ENCODE peak calls at places on chromosome 2, in six cellular contexts. One of them, this sample, is unnamed.
A peak's percentile ranks its signal among the peaks of the same experiment; 100 is the strongest.

GRCh38 chr2:234444888-234445287 is 52.0 kb downstream of the ARL4C start:
- DNase-seq in GM03348: peak; percentile 79
- DNase-seq in AG09319: peak; percentile 51
- DNase-seq in activated T-helper 1 cell treated with anti-CD3 and anti-CD28 coated beads, Interleukin-2, amount 50 U/mL, for 16 hours: no peak
- DNase-seq in glomerular endothelial cell: no peak
- DNase-seq in stimulated activated CD4-positive, alpha-beta T cell treated with anti-CD3 and anti-CD28 coated beads, Interleukin-2, amount 100 ng/mL, for 24 hours: peak; percentile 60
- DNase-seq in this sample: peak; percentile 95

GRCh38 chr2:195162918-195163317 is 494.1 kb upstream of the SLC39A10 start:
- DNase-seq in GM03348: no peak
- DNase-seq in AG09319: no peak
- DNase-seq in activated T-helper 1 cell treated with anti-CD3 and anti-CD28 coated beads, Interleukin-2, amount 50 U/mL, for 16 hours: no peak
- DNase-seq in glomerular endothelial cell: no peak
- DNase-seq in stimulated activated CD4-positive, alpha-beta T cell treated with anti-CD3 and anti-CD28 coated beads, Interleukin-2, amount 100 ng/mL, for 24 hours: no peak
- DNase-seq in this sample: no peak

GRCh38 chr2:58182527-58182926 is 58.6 kb downstream of the FANCL start:
- DNase-seq in GM03348: no peak
- DNase-seq in AG09319: no peak
- DNase-seq in activated T-helper 1 cell treated with anti-CD3 and anti-CD28 coated beads, Interleukin-2, amount 50 U/mL, for 16 hours: no peak
- DNase-seq in glomerular endothelial cell: no peak
- DNase-seq in stimulated activated CD4-positive, alpha-beta T cell treated with anti-CD3 and anti-CD28 coated beads, Interleukin-2, amount 100 ng/mL, for 24 hours: no peak
- DNase-seq in this sample: no peak

GRCh38 chr2:116142828-116143227 is 1671.7 kb upstream of the DDX18 start:
- DNase-seq in GM03348: no peak
- DNase-seq in AG09319: no peak
- DNase-seq in activated T-helper 1 cell treated with anti-CD3 and anti-CD28 coated beads, Interleukin-2, amount 50 U/mL, for 16 hours: no peak
- DNase-seq in glomerular endothelial cell: no peak
- DNase-seq in stimulated activated CD4-positive, alpha-beta T cell treated with anti-CD3 and anti-CD28 coated beads, Interleukin-2, amount 100 ng/mL, for 24 hours: no peak
- DNase-seq in this sample: no peak

GRCh38 chr2:8694737-8695136 is 12.9 kb downstream of the ID2 start:
- DNase-seq in GM03348: no peak
- DNase-seq in AG09319: no peak
- DNase-seq in activated T-helper 1 cell treated with anti-CD3 and anti-CD28 coated beads, Interleukin-2, amount 50 U/mL, for 16 hours: no peak
- DNase-seq in glomerular endothelial cell: no peak
- DNase-seq in stimulated activated CD4-positive, alpha-beta T cell treated with anti-CD3 and anti-CD28 coated beads, Interleukin-2, amount 100 ng/mL, for 24 hours: no peak
- DNase-seq in this sample: peak; percentile 33

GRCh38 chr2:165957030-165957675 is 3.6 kb upstream of the TTC21B start:
- DNase-seq in GM03348: no peak
- DNase-seq in AG09319: no peak
- DNase-seq in activated T-helper 1 cell treated with anti-CD3 and anti-CD28 coated beads, Interleukin-2, amount 50 U/mL, for 16 hours: no peak
- DNase-seq in glomerular endothelial cell: no peak
- DNase-seq in stimulated activated CD4-positive, alpha-beta T cell treated with anti-CD3 and anti-CD28 coated beads, Interleukin-2, amount 100 ng/mL, for 24 hours: no peak
- DNase-seq in this sample: no peak

GRCh38 chr2:127072380-127072779 is 34.6 kb downstream of the BIN1 start:
- DNase-seq in GM03348: no peak
- DNase-seq in AG09319: no peak
- DNase-seq in activated T-helper 1 cell treated with anti-CD3 and anti-CD28 coated beads, Interleukin-2, amount 50 U/mL, for 16 hours: no peak
- DNase-seq in glomerular endothelial cell: no peak
- DNase-seq in stimulated activated CD4-positive, alpha-beta T cell treated with anti-CD3 and anti-CD28 coated beads, Interleukin-2, amount 100 ng/mL, for 24 hours: no peak
- DNase-seq in this sample: no peak

GRCh38 chr2:150339951-150340350 is 147.5 kb downstream of the RND3 start:
- DNase-seq in GM03348: no peak
- DNase-seq in AG09319: peak; percentile 30
- DNase-seq in activated T-helper 1 cell treated with anti-CD3 and anti-CD28 coated beads, Interleukin-2, amount 50 U/mL, for 16 hours: no peak
- DNase-seq in glomerular endothelial cell: no peak
- DNase-seq in stimulated activated CD4-positive, alpha-beta T cell treated with anti-CD3 and anti-CD28 coated beads, Interleukin-2, amount 100 ng/mL, for 24 hours: no peak
- DNase-seq in this sample: no peak

GRCh38 chr2:16093639-16094447 is 153.5 kb downstream of the MYCN start:
- DNase-seq in GM03348: no peak
- DNase-seq in AG09319: no peak
- DNase-seq in activated T-helper 1 cell treated with anti-CD3 and anti-CD28 coated beads, Interleukin-2, amount 50 U/mL, for 16 hours: no peak
- DNase-seq in glomerular endothelial cell: no peak
- DNase-seq in stimulated activated CD4-positive, alpha-beta T cell treated with anti-CD3 and anti-CD28 coated beads, Interleukin-2, amount 100 ng/mL, for 24 hours: no peak
- DNase-seq in this sample: no peak

GRCh38 chr2:233489143-233489542 is 77.4 kb downstream of the USP40 start:
- DNase-seq in GM03348: no peak
- DNase-seq in AG09319: no peak
- DNase-seq in activated T-helper 1 cell treated with anti-CD3 and anti-CD28 coated beads, Interleukin-2, amount 50 U/mL, for 16 hours: no peak
- DNase-seq in glomerular endothelial cell: no peak
- DNase-seq in stimulated activated CD4-positive, alpha-beta T cell treated with anti-CD3 and anti-CD28 coated beads, Interleukin-2, amount 100 ng/mL, for 24 hours: no peak
- DNase-seq in this sample: no peak

GRCh38 chr2:24973812-24974211 is 2.1 kb upstream of the DNAJC27 start:
- DNase-seq in GM03348: no peak
- DNase-seq in AG09319: no peak
- DNase-seq in activated T-helper 1 cell treated with anti-CD3 and anti-CD28 coated beads, Interleukin-2, amount 50 U/mL, for 16 hours: no peak
- DNase-seq in glomerular endothelial cell: no peak
- DNase-seq in stimulated activated CD4-positive, alpha-beta T cell treated with anti-CD3 and anti-CD28 coated beads, Interleukin-2, amount 100 ng/mL, for 24 hours: no peak
- DNase-seq in this sample: no peak

GRCh38 chr2:99643824-99644787 is 154.3 kb upstream of the REV1 start:
- DNase-seq in GM03348: peak; percentile 68
- DNase-seq in AG09319: peak; percentile 34
- DNase-seq in activated T-helper 1 cell treated with anti-CD3 and anti-CD28 coated beads, Interleukin-2, amount 50 U/mL, for 16 hours: no peak
- DNase-seq in glomerular endothelial cell: no peak
- DNase-seq in stimulated activated CD4-positive, alpha-beta T cell treated with anti-CD3 and anti-CD28 coated beads, Interleukin-2, amount 100 ng/mL, for 24 hours: no peak
- DNase-seq in this sample: peak; percentile 56

GRCh38 chr2:19746611-19747309 is 155.0 kb downstream of the TTC32 start:
- DNase-seq in GM03348: peak; percentile 54
- DNase-seq in AG09319: no peak
- DNase-seq in activated T-helper 1 cell treated with anti-CD3 and anti-CD28 coated beads, Interleukin-2, amount 50 U/mL, for 16 hours: no peak
- DNase-seq in glomerular endothelial cell: no peak
- DNase-seq in stimulated activated CD4-positive, alpha-beta T cell treated with anti-CD3 and anti-CD28 coated beads, Interleukin-2, amount 100 ng/mL, for 24 hours: peak; percentile 13
- DNase-seq in this sample: no peak

GRCh38 chr2:101961287-101962242 is 30.2 kb upstream of the IL1R2 start:
- DNase-seq in GM03348: peak; percentile 88
- DNase-seq in AG09319: peak; percentile 98
- DNase-seq in activated T-helper 1 cell treated with anti-CD3 and anti-CD28 coated beads, Interleukin-2, amount 50 U/mL, for 16 hours: no peak
- DNase-seq in glomerular endothelial cell: no peak
- DNase-seq in stimulated activated CD4-positive, alpha-beta T cell treated with anti-CD3 and anti-CD28 coated beads, Interleukin-2, amount 100 ng/mL, for 24 hours: no peak
- DNase-seq in this sample: peak; percentile 91

GRCh38 chr2:16321872-16322271 is 343.8 kb downstream of the CYRIA start:
- DNase-seq in GM03348: no peak
- DNase-seq in AG09319: no peak
- DNase-seq in activated T-helper 1 cell treated with anti-CD3 and anti-CD28 coated beads, Interleukin-2, amount 50 U/mL, for 16 hours: no peak
- DNase-seq in glomerular endothelial cell: no peak
- DNase-seq in stimulated activated CD4-positive, alpha-beta T cell treated with anti-CD3 and anti-CD28 coated beads, Interleukin-2, amount 100 ng/mL, for 24 hours: no peak
- DNase-seq in this sample: no peak

GRCh38 chr2:23452853-23453420 is 68.0 kb downstream of the KLHL29 start:
- DNase-seq in GM03348: peak; percentile 14
- DNase-seq in AG09319: no peak
- DNase-seq in activated T-helper 1 cell treated with anti-CD3 and anti-CD28 coated beads, Interleukin-2, amount 50 U/mL, for 16 hours: no peak
- DNase-seq in glomerular endothelial cell: no peak
- DNase-seq in stimulated activated CD4-positive, alpha-beta T cell treated with anti-CD3 and anti-CD28 coated beads, Interleukin-2, amount 100 ng/mL, for 24 hours: peak; percentile 30
- DNase-seq in this sample: no peak

GRCh38 chr2:150088538-150088937 is 398.9 kb downstream of the RND3 start:
- DNase-seq in GM03348: no peak
- DNase-seq in AG09319: no peak
- DNase-seq in activated T-helper 1 cell treated with anti-CD3 and anti-CD28 coated beads, Interleukin-2, amount 50 U/mL, for 16 hours: no peak
- DNase-seq in glomerular endothelial cell: no peak
- DNase-seq in stimulated activated CD4-positive, alpha-beta T cell treated with anti-CD3 and anti-CD28 coated beads, Interleukin-2, amount 100 ng/mL, for 24 hours: no peak
- DNase-seq in this sample: no peak

GRCh38 chr2:189440947-189441708 is at the start of gene WDR75:
- DNase-seq in GM03348: peak; percentile 95
- DNase-seq in AG09319: peak; percentile 80
- DNase-seq in activated T-helper 1 cell treated with anti-CD3 and anti-CD28 coated beads, Interleukin-2, amount 50 U/mL, for 16 hours: peak; percentile 77
- DNase-seq in glomerular endothelial cell: peak; percentile 89
- DNase-seq in stimulated activated CD4-positive, alpha-beta T cell treated with anti-CD3 and anti-CD28 coated beads, Interleukin-2, amount 100 ng/mL, for 24 hours: peak; percentile 93
- DNase-seq in this sample: peak; percentile 96

GRCh38 chr2:48512586-48512985 is 17.4 kb upstream of the STON1 start:
- DNase-seq in GM03348: no peak
- DNase-seq in AG09319: no peak
- DNase-seq in activated T-helper 1 cell treated with anti-CD3 and anti-CD28 coated beads, Interleukin-2, amount 50 U/mL, for 16 hours: no peak
- DNase-seq in glomerular endothelial cell: no peak
- DNase-seq in stimulated activated CD4-positive, alpha-beta T cell treated with anti-CD3 and anti-CD28 coated beads, Interleukin-2, amount 100 ng/mL, for 24 hours: no peak
- DNase-seq in this sample: no peak

GRCh38 chr2:236803621-236804020 is 234.0 kb downstream of the ACKR3 start:
- DNase-seq in GM03348: no peak
- DNase-seq in AG09319: no peak
- DNase-seq in activated T-helper 1 cell treated with anti-CD3 and anti-CD28 coated beads, Interleukin-2, amount 50 U/mL, for 16 hours: no peak
- DNase-seq in glomerular endothelial cell: no peak
- DNase-seq in stimulated activated CD4-positive, alpha-beta T cell treated with anti-CD3 and anti-CD28 coated beads, Interleukin-2, amount 100 ng/mL, for 24 hours: no peak
- DNase-seq in this sample: no peak

GRCh38 chr2:55163258-55163657 is 68.8 kb downstream of the CLHC1 start:
- DNase-seq in GM03348: peak; percentile 83
- DNase-seq in AG09319: no peak
- DNase-seq in activated T-helper 1 cell treated with anti-CD3 and anti-CD28 coated beads, Interleukin-2, amount 50 U/mL, for 16 hours: no peak
- DNase-seq in glomerular endothelial cell: no peak
- DNase-seq in stimulated activated CD4-positive, alpha-beta T cell treated with anti-CD3 and anti-CD28 coated beads, Interleukin-2, amount 100 ng/mL, for 24 hours: no peak
- DNase-seq in this sample: peak; percentile 76

GRCh38 chr2:108583903-108584520 is 49.7 kb downstream of the LIMS1 start:
- DNase-seq in GM03348: peak; percentile 81
- DNase-seq in AG09319: no peak
- DNase-seq in activated T-helper 1 cell treated with anti-CD3 and anti-CD28 coated beads, Interleukin-2, amount 50 U/mL, for 16 hours: no peak
- DNase-seq in glomerular endothelial cell: no peak
- DNase-seq in stimulated activated CD4-positive, alpha-beta T cell treated with anti-CD3 and anti-CD28 coated beads, Interleukin-2, amount 100 ng/mL, for 24 hours: peak; percentile 41
- DNase-seq in this sample: peak; percentile 81

GRCh38 chr2:12109363-12110017 is 363.1 kb downstream of the LPIN1 start:
- DNase-seq in GM03348: no peak
- DNase-seq in AG09319: no peak
- DNase-seq in activated T-helper 1 cell treated with anti-CD3 and anti-CD28 coated beads, Interleukin-2, amount 50 U/mL, for 16 hours: no peak
- DNase-seq in glomerular endothelial cell: no peak
- DNase-seq in stimulated activated CD4-positive, alpha-beta T cell treated with anti-CD3 and anti-CD28 coated beads, Interleukin-2, amount 100 ng/mL, for 24 hours: no peak
- DNase-seq in this sample: no peak

GRCh38 chr2:166179201-166179600 is 51.4 kb upstream of the SCN1A start:
- DNase-seq in GM03348: peak; percentile 27
- DNase-seq in AG09319: no peak
- DNase-seq in activated T-helper 1 cell treated with anti-CD3 and anti-CD28 coated beads, Interleukin-2, amount 50 U/mL, for 16 hours: no peak
- DNase-seq in glomerular endothelial cell: no peak
- DNase-seq in stimulated activated CD4-positive, alpha-beta T cell treated with anti-CD3 and anti-CD28 coated beads, Interleukin-2, amount 100 ng/mL, for 24 hours: no peak
- DNase-seq in this sample: no peak

GRCh38 chr2:222979484-222979883 is 72.5 kb upstream of the KCNE4 start:
- DNase-seq in GM03348: no peak
- DNase-seq in AG09319: no peak
- DNase-seq in activated T-helper 1 cell treated with anti-CD3 and anti-CD28 coated beads, Interleukin-2, amount 50 U/mL, for 16 hours: no peak
- DNase-seq in glomerular endothelial cell: no peak
- DNase-seq in stimulated activated CD4-positive, alpha-beta T cell treated with anti-CD3 and anti-CD28 coated beads, Interleukin-2, amount 100 ng/mL, for 24 hours: no peak
- DNase-seq in this sample: no peak

GRCh38 chr2:235724964-235725603 is 231.2 kb downstream of the AGAP1 start:
- DNase-seq in GM03348: no peak
- DNase-seq in AG09319: no peak
- DNase-seq in activated T-helper 1 cell treated with anti-CD3 and anti-CD28 coated beads, Interleukin-2, amount 50 U/mL, for 16 hours: no peak
- DNase-seq in glomerular endothelial cell: no peak
- DNase-seq in stimulated activated CD4-positive, alpha-beta T cell treated with anti-CD3 and anti-CD28 coated beads, Interleukin-2, amount 100 ng/mL, for 24 hours: no peak
- DNase-seq in this sample: peak; percentile 15

GRCh38 chr2:239609583-239610310 is 208.9 kb upstream of the HDAC4 start:
- DNase-seq in GM03348: no peak
- DNase-seq in AG09319: no peak
- DNase-seq in activated T-helper 1 cell treated with anti-CD3 and anti-CD28 coated beads, Interleukin-2, amount 50 U/mL, for 16 hours: no peak
- DNase-seq in glomerular endothelial cell: no peak
- DNase-seq in stimulated activated CD4-positive, alpha-beta T cell treated with anti-CD3 and anti-CD28 coated beads, Interleukin-2, amount 100 ng/mL, for 24 hours: no peak
- DNase-seq in this sample: no peak

GRCh38 chr2:19851116-19851515 is 50.7 kb downstream of the TTC32 start:
- DNase-seq in GM03348: no peak
- DNase-seq in AG09319: no peak
- DNase-seq in activated T-helper 1 cell treated with anti-CD3 and anti-CD28 coated beads, Interleukin-2, amount 50 U/mL, for 16 hours: no peak
- DNase-seq in glomerular endothelial cell: no peak
- DNase-seq in stimulated activated CD4-positive, alpha-beta T cell treated with anti-CD3 and anti-CD28 coated beads, Interleukin-2, amount 100 ng/mL, for 24 hours: no peak
- DNase-seq in this sample: no peak

GRCh38 chr2:191245869-191246531 is 796 bp downstream of the MYO1B start:
- DNase-seq in GM03348: peak; percentile 70
- DNase-seq in AG09319: no peak
- DNase-seq in activated T-helper 1 cell treated with anti-CD3 and anti-CD28 coated beads, Interleukin-2, amount 50 U/mL, for 16 hours: no peak
- DNase-seq in glomerular endothelial cell: no peak
- DNase-seq in stimulated activated CD4-positive, alpha-beta T cell treated with anti-CD3 and anti-CD28 coated beads, Interleukin-2, amount 100 ng/mL, for 24 hours: peak; percentile 53
- DNase-seq in this sample: peak; percentile 48

GRCh38 chr2:10494351-10495066 is 46.4 kb upstream of the ODC1 start:
- DNase-seq in GM03348: no peak
- DNase-seq in AG09319: no peak
- DNase-seq in activated T-helper 1 cell treated with anti-CD3 and anti-CD28 coated beads, Interleukin-2, amount 50 U/mL, for 16 hours: no peak
- DNase-seq in glomerular endothelial cell: no peak
- DNase-seq in stimulated activated CD4-positive, alpha-beta T cell treated with anti-CD3 and anti-CD28 coated beads, Interleukin-2, amount 100 ng/mL, for 24 hours: no peak
- DNase-seq in this sample: no peak

GRCh38 chr2:137799599-137799998 is 164.7 kb upstream of the HNMT start:
- DNase-seq in GM03348: no peak
- DNase-seq in AG09319: no peak
- DNase-seq in activated T-helper 1 cell treated with anti-CD3 and anti-CD28 coated beads, Interleukin-2, amount 50 U/mL, for 16 hours: no peak
- DNase-seq in glomerular endothelial cell: no peak
- DNase-seq in stimulated activated CD4-positive, alpha-beta T cell treated with anti-CD3 and anti-CD28 coated beads, Interleukin-2, amount 100 ng/mL, for 24 hours: no peak
- DNase-seq in this sample: no peak

This sample was measured in AG08395.